ENCODE peak calls at places on chromosomes 4 and X, in seven cellular contexts. H is body of pancreas; K is activated CD8-positive, alpha-beta memory T cell treated with anti-CD3 and anti-CD28 coated beads, Interleukin-2, amount 50 U/mL, for 48 hours; O is cardiac fibroblast; C is GM04504; X is Daoy; J is PC-9. E is an unnamed sample.

GRCh38 chr4:87092389-87093141 is 127.9 kb downstream of the KLHL8 start:
- DNase-seq in X (peak), O (peak), C (peak), H (peak), J (peak), K (no peak), E (peak)

GRCh38 chrX:111543212-111543762 is 31.8 kb downstream of the SERTM2 start:
- DNase-seq in K (no peak), H (no peak), J (no peak), C (no peak), O (no peak), X (no peak), E (no peak)

GRCh38 chrX:70694339-70695122 is 214.0 kb downstream of the TEX11 start:
- DNase-seq in C (no peak), H (no peak), X (no peak), K (no peak), O (no peak), J (no peak), E (no peak)

GRCh38 chrX:106959897-106960296 is 39.7 kb downstream of the CLDN2 start:
- DNase-seq in K (no peak), H (peak), O (peak), J (peak), C (no peak), X (no peak), E (peak)

GRCh38 chr4:24496597-24496996 is 87.8 kb downstream of the DHX15 start:
- DNase-seq in H (no peak), K (no peak), X (no peak), O (no peak), C (no peak), J (no peak), E (no peak)

GRCh38 chr4:10018818-10019438 is 2.4 kb downstream of the SLC2A9 start:
- DNase-seq in J (peak), C (peak), X (peak), O (peak), H (peak), K (peak), E (peak)

GRCh38 chr4:78624048-78624447 is 72.5 kb downstream of the ANXA3 start:
- DNase-seq in H (no peak), O (no peak), J (no peak), K (no peak), C (no peak), X (no peak), E (no peak)

GRCh38 chr4:126777649-126778048 is 855.1 kb upstream of the INTU start:
- DNase-seq in H (no peak), K (no peak), O (peak), J (no peak), C (peak), X (peak), E (no peak)

GRCh38 chrX:144040793-144041192 is 156.9 kb downstream of the UBE2NL start:
- DNase-seq in O (no peak), J (no peak), X (no peak), K (no peak), C (no peak), H (no peak), E (no peak)

GRCh38 chrX:69021561-69021960 is 143.7 kb downstream of the PJA1 start:
- DNase-seq in J (no peak), K (no peak), O (no peak), C (no peak), X (no peak), H (no peak), E (peak)

GRCh38 chr4:6517171-6517570 is 44.8 kb upstream of the PPP2R2C start:
- DNase-seq in O (no peak), H (no peak), X (no peak), K (no peak), J (no peak), C (no peak), E (no peak)

GRCh38 chr4:150244600-150244999 is 166.4 kb downstream of the DCLK2 start:
- DNase-seq in O (peak), K (no peak), C (no peak), H (no peak), J (no peak), X (peak), E (peak)

GRCh38 chr4:83281326-83281725 is 3.3 kb downstream of the COQ2 start:
- DNase-seq in O (no peak), K (no peak), X (no peak), J (no peak), C (no peak), H (no peak), E (no peak)

GRCh38 chr4:169601016-169601771 is 11.2 kb downstream of the NEK1 start:
- DNase-seq in H (no peak), J (no peak), C (no peak), O (no peak), K (no peak), X (no peak), E (no peak)

GRCh38 chrX:37348237-37349130 is 680 bp upstream of the PRRG1 start:
- DNase-seq in X (no peak), H (no peak), J (no peak), K (no peak), C (no peak), O (peak), E (no peak)

GRCh38 chr4:48602222-48602621 is 112.2 kb downstream of the ZAR1 start:
- DNase-seq in X (peak), K (no peak), H (no peak), O (no peak), J (no peak), C (peak), E (no peak)

GRCh38 chr4:4871267-4872147 is 12.0 kb downstream of the MSX1 start:
- DNase-seq in C (no peak), J (no peak), H (no peak), K (no peak), O (no peak), X (no peak), E (no peak)

GRCh38 chr4:122747068-122747467 is 14.6 kb downstream of the BBS12 start:
- DNase-seq in K (no peak), X (no peak), J (no peak), C (no peak), H (no peak), O (no peak), E (no peak)

GRCh38 chrX:105618393-105619101 is 203.8 kb upstream of the NRK start:
- DNase-seq in X (no peak), K (no peak), C (no peak), J (no peak), H (no peak), O (no peak), E (no peak)

GRCh38 chr4:112840061-112840460 is 203.1 kb downstream of the LARP7 start:
- DNase-seq in C (peak), X (no peak), J (no peak), H (no peak), O (no peak), K (no peak), E (no peak)

GRCh38 chrX:47802589-47802988 is 34.1 kb upstream of the ZNF81 start:
- DNase-seq in X (peak), C (no peak), J (no peak), K (no peak), O (peak), H (peak), E (peak)

GRCh38 chr4:15906024-15906443 is 32.5 kb downstream of the FGFBP1 start:
- DNase-seq in H (peak), J (peak), K (no peak), O (no peak), X (peak), C (no peak), E (no peak)

GRCh38 chr4:90209922-90210321 is 82.7 kb downstream of the CCSER1 start:
- DNase-seq in H (no peak), O (no peak), J (no peak), X (no peak), C (no peak), K (no peak), E (no peak)

GRCh38 chr4:110484767-110485166 is 8.8 kb downstream of the ENPEP start:
- DNase-seq in J (peak), H (no peak), X (peak), O (peak), K (no peak), C (peak), E (no peak)

GRCh38 chrX:132467029-132467428 is 21.8 kb downstream of the MBNL3 start:
- DNase-seq in J (peak), X (no peak), C (no peak), O (peak), K (no peak), H (no peak), E (no peak)

GRCh38 chrX:14922437-14922836 is 49.2 kb downstream of the MOSPD2 start:
- DNase-seq in O (peak), C (peak), K (no peak), H (no peak), J (no peak), X (peak), E (no peak)

GRCh38 chrX:28847423-28847822 is 260.2 kb downstream of the IL1RAPL1 start:
- DNase-seq in H (peak), X (no peak), O (peak), K (no peak), C (no peak), J (no peak), E (no peak)

GRCh38 chrX:40154853-40155616 is 57.3 kb upstream of the BCOR start:
- DNase-seq in C (no peak), O (peak), K (no peak), J (peak), X (no peak), H (peak), E (no peak)

GRCh38 chr4:1019320-1019719 is 7.9 kb downstream of the FGFRL1 start:
- DNase-seq in J (no peak), X (no peak), H (no peak), O (no peak), C (no peak), K (no peak), E (no peak)

GRCh38 chrX:11267311-11267910 is 25.8 kb upstream of the AMELX start:
- DNase-seq in J (no peak), O (peak), K (no peak), X (no peak), H (no peak), C (no peak), E (no peak)

GRCh38 chr4:101795704-101796103 is 5.2 kb downstream of the BANK1 start:
- DNase-seq in K (no peak), O (no peak), H (no peak), X (no peak), J (no peak), C (no peak), E (no peak)

GRCh38 chrX:7202206-7202605 is 54.3 kb upstream of the PUDP start:
- DNase-seq in K (no peak), C (no peak), O (no peak), H (no peak), J (peak), X (no peak), E (no peak)

GRCh38 chr4:138983690-138984089 is 31.9 kb upstream of the NOCT start:
- DNase-seq in K (no peak), X (no peak), O (no peak), H (no peak), C (no peak), J (no peak), E (no peak)

GRCh38 chr4:56650259-56651070 is 30.6 kb downstream of the HOPX start:
- DNase-seq in J (no peak), C (no peak), O (no peak), X (no peak), K (no peak), H (no peak), E (no peak)

GRCh38 chr4:120862432-120862831 is 60.1 kb downstream of the PRDM5 start:
- DNase-seq in O (no peak), C (no peak), K (no peak), H (peak), J (no peak), X (no peak), E (no peak)

E was measured in HEK293T.